ENCODE peak calls at places on chromosomes 2 and 18, in four cellular contexts. P, C, N and H are unnamed samples.

GRCh38 chr18:22110482-22110924 is 58.9 kb upstream of the GATA6 start:
- DNase-seq in N (peak), P (no peak), C (no peak), H (peak)

GRCh38 chr2:133363884-133364283 is 204.4 kb downstream of the NCKAP5 start:
- DNase-seq in C (no peak), P (no peak), N (no peak), H (no peak)

GRCh38 chr2:229920011-229920781 is 1.6 kb downstream of the TRIP12 start:
- DNase-seq in P (peak), N (no peak), C (no peak), H (peak)

GRCh38 chr2:234286118-234286598 is 210.7 kb downstream of the ARL4C start:
- DNase-seq in P (no peak), N (no peak), C (no peak), H (no peak)

GRCh38 chr2:35548171-35548570 is 807.4 kb upstream of the CRIM1 start:
- DNase-seq in N (no peak), C (no peak), P (no peak), H (no peak)

GRCh38 chr2:195923889-195924288 is 144.7 kb downstream of the DNAH7 start:
- DNase-seq in C (no peak), P (no peak), N (no peak), H (no peak)

GRCh38 chr2:15593327-15593705 is 1.6 kb downstream of the DDX1 start:
- DNase-seq in N (no peak), P (no peak), C (no peak), H (no peak)

GRCh38 chr18:79540161-79540913 is 139.3 kb upstream of the CTDP1 start:
- DNase-seq in P (no peak), N (no peak), C (peak), H (no peak)

GRCh38 chr2:11583840-11584529 is 50.1 kb downstream of the GREB1 start:
- DNase-seq in N (peak), C (peak), P (peak), H (peak)

GRCh38 chr2:59276033-59276432 is 1034.9 kb upstream of the FANCL start:
- DNase-seq in N (no peak), P (no peak), C (no peak), H (no peak)

GRCh38 chr18:57135705-57136104 is 11.2 kb upstream of the BOD1L2 start:
- DNase-seq in P (no peak), C (peak), N (no peak), H (no peak)

GRCh38 chr2:226488034-226488433 is 311.6 kb downstream of the IRS1 start:
- DNase-seq in N (no peak), C (no peak), P (no peak), H (no peak)

GRCh38 chr18:79634186-79634585 is 45.4 kb upstream of the CTDP1 start:
- DNase-seq in C (no peak), P (no peak), N (no peak), H (no peak)

GRCh38 chr18:74951165-74951760 is 257.7 kb downstream of the PTGR3 start:
- DNase-seq in P (peak), C (peak), N (no peak), H (peak)

GRCh38 chr2:238291550-238292281 is 3.3 kb upstream of the PER2 start:
- DNase-seq in N (no peak), P (no peak), C (no peak), H (no peak)

GRCh38 chr2:238295144-238296112 is 7.0 kb upstream of the PER2 start:
- DNase-seq in C (no peak), P (no peak), N (no peak), H (no peak)

GRCh38 chr2:238294393-238295143 is 6.2 kb upstream of the PER2 start:
- DNase-seq in P (no peak), N (no peak), C (no peak), H (peak)

GRCh38 chr2:238296638-238297457 is 8.4 kb upstream of the PER2 start:
- DNase-seq in C (no peak), P (no peak), N (no peak), H (no peak)

GRCh38 chr2:238294046-238294392 is 5.6 kb upstream of the PER2 start:
- DNase-seq in P (no peak), C (no peak), N (no peak), H (no peak)
- H3K27ac ChIP-seq in P (no peak), C (no peak), N (no peak), H (no peak)

DNA sequence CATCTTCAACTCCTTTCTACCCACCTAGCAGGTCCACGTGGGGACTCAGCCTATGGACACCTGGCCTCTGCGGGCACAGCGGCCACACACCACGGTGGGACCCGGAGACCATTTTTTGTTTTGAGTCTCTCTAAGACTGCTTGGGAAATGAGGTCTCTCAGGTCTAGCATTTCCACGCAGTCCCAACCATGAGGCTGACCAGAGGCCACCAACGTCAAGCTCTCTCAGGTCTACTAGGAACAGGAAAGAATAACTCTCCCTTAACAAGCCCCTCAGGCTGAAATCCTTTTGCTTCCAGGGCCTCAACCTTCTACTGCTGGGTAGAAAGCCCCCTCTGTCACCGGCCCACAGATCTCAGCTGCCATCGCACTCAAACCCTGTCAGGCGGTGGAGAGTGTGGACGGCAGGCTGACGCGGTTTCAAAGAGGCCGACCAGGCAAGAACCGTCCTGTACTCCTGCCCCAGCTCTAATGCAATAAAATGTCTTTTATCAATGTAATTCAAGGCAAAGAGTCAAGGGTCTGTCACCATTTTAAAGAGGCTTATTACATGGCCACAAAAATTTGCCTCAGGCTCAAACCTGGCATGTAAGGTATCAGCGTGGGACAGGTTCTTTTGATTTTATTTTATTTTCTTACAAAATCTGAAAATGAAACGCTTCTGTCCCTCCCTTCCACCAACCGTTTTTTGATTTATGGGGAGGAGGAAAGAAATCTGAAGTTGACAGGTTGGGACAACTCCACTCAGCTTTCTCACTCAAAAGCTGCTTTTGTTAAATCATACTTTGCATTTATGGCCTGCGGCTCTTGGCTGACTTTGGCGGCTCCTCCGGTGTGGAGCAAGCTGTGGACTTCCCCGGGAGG is 74.0 kb downstream of the BCL11A start:
- DNase-seq in P (no peak), N (no peak), C (peak), H (peak)
- H3K27ac ChIP-seq in P (no peak), N (no peak), C (no peak), H (peak)

DNA sequence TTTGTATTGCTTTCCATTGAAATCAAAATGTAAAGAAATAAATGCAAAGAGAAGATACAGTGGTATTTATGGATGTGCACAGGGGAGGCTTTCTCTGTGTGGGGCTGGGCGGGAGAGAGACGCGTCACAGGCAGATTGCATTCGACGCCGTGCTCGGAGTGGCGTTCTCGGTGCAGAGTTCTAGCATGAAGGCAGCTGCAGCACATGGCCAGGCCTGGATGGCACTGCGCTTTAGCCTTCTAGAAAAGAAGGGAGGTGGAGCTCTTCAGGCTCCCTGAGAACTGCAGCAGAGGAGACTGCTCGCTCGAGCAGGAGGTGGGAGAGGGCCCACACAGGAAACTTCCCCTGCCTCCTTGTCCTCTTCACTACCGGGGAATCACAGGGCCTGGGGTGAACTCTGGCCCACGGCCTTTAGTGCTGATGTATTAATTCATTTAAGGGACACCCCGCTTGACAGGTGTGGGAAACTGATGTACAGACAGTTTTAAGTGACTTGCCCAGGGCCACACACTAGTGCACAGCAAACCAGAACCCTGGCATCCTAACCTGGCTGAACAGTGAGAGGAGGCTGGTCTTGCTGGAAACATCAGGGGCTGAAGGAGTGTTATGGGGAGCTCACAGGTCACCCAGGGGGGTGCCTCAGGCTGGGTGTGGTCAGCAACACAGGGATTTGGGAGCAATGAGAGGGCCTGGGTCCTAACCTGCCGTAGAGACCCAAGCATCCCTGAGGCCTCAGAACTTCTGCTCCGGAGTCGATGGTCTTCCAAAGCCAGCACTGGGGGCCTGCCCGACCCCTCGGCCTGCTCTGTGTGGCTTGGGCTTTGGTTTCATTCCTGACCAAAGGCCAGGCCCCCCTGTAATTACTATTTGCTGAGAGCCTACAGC is 199.9 kb downstream of the HDAC4 start:
- DNase-seq in C (no peak), P (no peak), N (no peak), H (no peak)
- H3K27ac ChIP-seq in C (no peak), P (no peak), N (no peak), H (no peak)

GRCh38 chr2:39954346-39954745 is 175.3 kb upstream of the THUMPD2 start:
- DNase-seq in P (no peak), N (no peak), C (no peak), H (no peak)
- H3K27ac ChIP-seq in P (no peak), N (no peak), C (no peak), H (no peak)

GRCh38 chr2:170713280-170714155 is 1.6 kb upstream of the SP5 start:
- DNase-seq in P (peak), C (no peak), N (peak), H (peak)

GRCh38 chr2:170711196-170711773 is 3.9 kb upstream of the SP5 start:
- DNase-seq in C (no peak), P (no peak), N (no peak), H (no peak)

GRCh38 chr2:170714156-170715061 is 728 bp upstream of the SP5 start:
- DNase-seq in P (peak), C (peak), N (peak), H (peak)

GRCh38 chr2:170711774-170712652 is 3.1 kb upstream of the SP5 start:
- DNase-seq in P (no peak), N (peak), C (no peak), H (peak)

GRCh38 chr2:170712653-170713279 is 2.4 kb upstream of the SP5 start:
- DNase-seq in P (no peak), N (no peak), C (no peak), H (no peak)
- H3K27ac ChIP-seq in P (no peak), N (no peak), C (no peak), H (no peak)

GRCh38 chr2:30298302-30298701 is 67.0 kb downstream of the LBH start:
- DNase-seq in N (no peak), C (no peak), P (no peak), H (no peak)

GRCh38 chr2:30300122-30300455 is 68.8 kb downstream of the LBH start:
- DNase-seq in P (no peak), C (no peak), N (no peak), H (no peak)

GRCh38 chr2:30303094-30303493 is 71.8 kb downstream of the LBH start:
- DNase-seq in N (no peak), P (no peak), C (no peak), H (no peak)

GRCh38 chr2:30301551-30301950 is 70.2 kb downstream of the LBH start:
- DNase-seq in N (no peak), P (no peak), C (peak), H (no peak)

GRCh38 chr2:30300456-30301221 is 69.3 kb downstream of the LBH start:
- DNase-seq in P (no peak), C (no peak), N (peak), H (no peak)
- H3K27ac ChIP-seq in P (no peak), C (no peak), N (peak), H (no peak)

GRCh38 chr2:239966848-239967136 is 58.4 kb downstream of the NDUFA10 start:
- DNase-seq in N (no peak), P (no peak), C (no peak), H (no peak)
- H3K27ac ChIP-seq in N (no peak), P (no peak), C (no peak), H (no peak)

GRCh38 chr2:47058061-47058931 is 96.8 kb downstream of the STPG4 start:
- DNase-seq in C (no peak), P (no peak), N (no peak), H (no peak)
- H3K27ac ChIP-seq in C (no peak), P (no peak), N (peak), H (peak)